ENCODE peak calls at places on chromosomes 16 and 17, in four cellular contexts. D is substantia nigra, W is NCI-H1436, P is heart left ventricle. F is an unnamed sample.

GRCh38 chr16:48965391-48965790 is 316.2 kb downstream of the CBLN1 start:
- DNase-seq in D (no peak), W (peak), P (no peak), F (no peak)

GRCh38 chr17:80389011-80389995 is 25.7 kb upstream of the ENDOV start:
- DNase-seq in D (no peak), W (no peak), P (no peak), F (no peak)

GRCh38 chr17:13351046-13351445 is 250.7 kb downstream of the HS3ST3A1 start:
- DNase-seq in D (no peak), W (no peak), P (no peak), F (no peak)

GRCh38 chr17:17528696-17529652 is 32.8 kb upstream of the RASD1 start:
- DNase-seq in D (no peak), W (no peak), P (peak), F (no peak)

GRCh38 chr16:75195811-75196790 is 10.9 kb downstream of the CTRB2 start:
- DNase-seq in D (no peak), W (no peak), P (no peak), F (no peak)

GRCh38 chr17:83010323-83011200 is 68.8 kb upstream of the METRNL start:
- DNase-seq in D (no peak), W (no peak), P (no peak), F (no peak)

GRCh38 chr17:510223-510917 is 157.8 kb upstream of the RPH3AL start:
- DNase-seq in D (no peak), W (no peak), P (no peak), F (no peak)

GRCh38 chr16:54748611-54749190 is 182.0 kb upstream of the IRX5 start:
- DNase-seq in D (no peak), W (no peak), P (no peak), F (no peak)

GRCh38 chr17:7884581-7885356 is 3.8 kb upstream of the CHD3 start:
- DNase-seq in D (no peak), W (no peak), P (no peak), F (no peak)

GRCh38 chr17:44672479-44673093 is 16.3 kb downstream of the MEIOC start:
- DNase-seq in D (no peak), W (no peak), P (no peak), F (no peak)

GRCh38 chr16:85902366-85903155 is 3.6 kb downstream of the IRF8 start:
- DNase-seq in D (no peak), W (no peak), P (no peak), F (no peak)

GRCh38 chr17:19313746-19314651 is 48.5 kb downstream of the B9D1 start:
- DNase-seq in D (no peak), W (no peak), P (no peak), F (no peak)

GRCh38 chr16:86775401-86775985 is 197.1 kb downstream of the FOXL1 start:
- DNase-seq in D (no peak), W (no peak), P (no peak), F (no peak)

GRCh38 chr17:50871369-50871768 is 5.2 kb upstream of the TOB1 start:
- DNase-seq in D (no peak), W (no peak), P (no peak), F (no peak)

GRCh38 chr16:85126731-85127662 is 14.7 kb upstream of the CIBAR2 start:
- DNase-seq in D (peak), W (no peak), P (no peak), F (no peak)

GRCh38 chr17:79878346-79878745 is 39.1 kb upstream of the CBX4 start:
- DNase-seq in D (no peak), W (no peak), P (no peak), F (no peak)

GRCh38 chr17:46979023-46979870 is at the start of gene RPRML:
- DNase-seq in D (no peak), W (peak), P (peak), F (no peak)

GRCh38 chr16:324201-324450 is 28.4 kb downstream of the AXIN1 start:
- DNase-seq in D (no peak), W (no peak), P (no peak), F (no peak)

GRCh38 chr17:63543822-63544420 is 6.4 kb upstream of the DCAF7 start:
- DNase-seq in D (no peak), W (no peak), P (no peak), F (no peak)

GRCh38 chr17:76707985-76708807 is 2.6 kb downstream of the MXRA7 start:
- DNase-seq in D (peak), W (peak), P (peak), F (peak)

GRCh38 chr17:269616-270514 is 82.7 kb downstream of the RPH3AL start:
- DNase-seq in D (no peak), W (no peak), P (no peak), F (no peak)

GRCh38 chr17:61355475-61355874 is 44.2 kb upstream of the TBX2 start:
- DNase-seq in D (no peak), W (no peak), P (no peak), F (no peak)

GRCh38 chr16:54627616-54628015 is 303.0 kb upstream of the IRX5 start:
- DNase-seq in D (no peak), W (no peak), P (no peak), F (no peak)